ENCODE peak calls at places on chromosomes 16 and 17, in nine cellular contexts. E is neural progenitor cell; G is CD4-positive, alpha-beta T cell; A is sigmoid colon; Z is AG09319; H is activated B cell treated with CpG ODN at 0.5 μM for 24 hours; M is dorsolateral prefrontal cortex; U is AG04449; C is left ventricle myocardium inferior. O is an unnamed sample.

GRCh38 chr16:54974391-54974790 is 43.7 kb downstream of the IRX5 start:
- DNase-seq in H (no peak), U (no peak), A (no peak), C (no peak), G (no peak), M (no peak), E (no peak), Z (no peak), O (no peak)

GRCh38 chr17:50256826-50257573 is 17.3 kb upstream of the TMEM92 start:
- DNase-seq in M (no peak), U (no peak), A (no peak), H (no peak), E (no peak), C (no peak), G (no peak), Z (no peak), O (no peak)

GRCh38 chr16:76970087-76970744 is 220.8 kb upstream of the MON1B start:
- DNase-seq in U (no peak), H (no peak), Z (no peak), C (no peak), A (no peak), M (no peak), E (no peak), G (no peak), O (no peak)

GRCh38 chr17:72719582-72720493 is 372.6 kb downstream of the SLC39A11 start:
- DNase-seq in G (peak), A (no peak), H (no peak), M (no peak), Z (no peak), C (no peak), U (no peak), E (no peak), O (no peak)

GRCh38 chr17:50618941-50619340 is 15.7 kb upstream of the ABCC3 start:
- DNase-seq in C (no peak), M (no peak), E (no peak), H (no peak), A (no peak), G (no peak), U (no peak), Z (no peak), O (peak)

GRCh38 chr17:40303009-40303657 is 5.8 kb upstream of the RARA start:
- DNase-seq in U (no peak), G (peak), M (no peak), Z (peak), C (no peak), E (peak), H (no peak), A (no peak), O (peak)

GRCh38 chr17:36936455-36936934 is 780 bp upstream of the LHX1 start:
- DNase-seq in A (no peak), H (no peak), C (no peak), Z (no peak), E (peak), U (no peak), G (no peak), M (peak), O (no peak)

GRCh38 chr16:81774348-81774747 is 4.7 kb upstream of the PLCG2 start:
- DNase-seq in G (no peak), C (no peak), E (no peak), Z (no peak), M (no peak), H (peak), U (no peak), A (no peak), O (no peak)

GRCh38 chr17:78717431-78717980 is 64.6 kb downstream of the CYTH1 start:
- DNase-seq in Z (no peak), G (no peak), U (no peak), E (no peak), H (no peak), A (peak), C (no peak), M (peak), O (no peak)

GRCh38 chr17:47281246-47281645 is 27.6 kb downstream of the ITGB3 start:
- DNase-seq in C (no peak), G (no peak), A (no peak), U (no peak), Z (no peak), E (no peak), H (no peak), M (no peak), O (no peak)

GRCh38 chr16:4501071-4501478 is 24.9 kb downstream of the HMOX2 start:
- DNase-seq in M (no peak), C (no peak), U (no peak), G (no peak), H (no peak), A (no peak), E (peak), Z (no peak), O (no peak)

GRCh38 chr17:56592487-56593072 is 919 bp upstream of the NOG start:
- DNase-seq in H (peak), G (peak), M (peak), E (peak), U (no peak), A (no peak), C (peak), Z (no peak), O (no peak)

GRCh38 chr17:78806451-78806850 is 24.4 kb upstream of the CYTH1 start:
- DNase-seq in E (no peak), C (no peak), Z (no peak), G (peak), H (no peak), A (no peak), U (no peak), M (no peak), O (peak)

GRCh38 chr17:81329927-81330883 is 35.1 kb upstream of the SLC38A10 start:
- DNase-seq in G (no peak), Z (no peak), A (no peak), E (peak), C (no peak), U (no peak), H (no peak), M (no peak), O (no peak)

GRCh38 chr17:77474292-77474988 is 333.7 kb downstream of the SEC14L1 start:
- DNase-seq in E (no peak), A (peak), M (peak), Z (no peak), U (no peak), G (no peak), H (no peak), C (no peak), O (no peak)

GRCh38 chr17:9696279-9697044 is 51.1 kb downstream of the USP43 start:
- DNase-seq in C (no peak), H (no peak), Z (no peak), U (no peak), A (no peak), M (no peak), G (no peak), E (no peak), O (no peak)
- TF ChIP-seq CTCF in C (no peak), H (no peak), Z (no peak), U (no peak), A (no peak), M (no peak), G (no peak), E (no peak), O (no peak)

GRCh38 chr16:49586466-49586865 is 212.9 kb downstream of the C16orf78 start:
- DNase-seq in U (no peak), M (peak), A (no peak), H (no peak), G (no peak), Z (no peak), C (no peak), E (no peak), O (no peak)
- TF ChIP-seq CTCF in U (no peak), M (no peak), A (no peak), H (no peak), G (no peak), Z (no peak), C (no peak), E (no peak), O (no peak)

DNA sequence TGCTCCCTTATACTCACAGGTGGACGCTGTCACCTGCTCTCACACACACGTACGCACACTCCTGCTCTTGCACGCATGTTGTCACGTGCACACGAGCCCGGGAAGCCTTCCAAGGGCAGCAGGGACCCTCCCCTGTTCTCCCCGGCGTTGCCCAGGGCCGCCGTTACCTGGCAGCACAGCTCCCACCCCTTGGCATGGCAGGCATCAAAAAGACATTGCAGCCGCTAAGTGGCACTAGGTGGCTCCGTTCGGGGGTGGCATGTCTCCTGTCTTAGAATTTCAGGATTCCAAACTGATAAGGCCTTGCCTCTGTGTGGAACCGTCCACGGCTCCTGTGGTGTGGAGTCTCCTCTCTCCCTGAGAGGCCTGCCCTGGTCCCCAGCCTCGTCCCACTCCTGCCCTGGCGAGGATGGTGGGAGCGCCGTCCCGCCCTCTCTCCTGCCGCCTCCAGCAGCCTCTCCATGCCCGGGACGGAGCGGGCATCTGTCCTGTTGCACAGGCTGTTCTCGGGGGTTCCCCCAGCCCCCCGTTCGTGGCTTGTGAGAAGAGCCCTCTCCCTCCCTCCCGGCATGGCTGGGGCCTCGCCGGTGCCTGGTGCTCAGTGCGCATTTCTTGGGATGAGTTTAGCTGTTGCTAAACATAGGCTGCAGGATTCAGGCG is 126.7 kb upstream of the GSE1 start:
- DNase-seq in A (no peak), C (no peak), Z (no peak), E (no peak), M (peak), G (no peak), U (no peak), H (no peak), O (no peak)
- TF ChIP-seq CTCF in A (no peak), C (no peak), Z (no peak), E (no peak), M (no peak), G (no peak), U (no peak), H (no peak), O (no peak)

DNA sequence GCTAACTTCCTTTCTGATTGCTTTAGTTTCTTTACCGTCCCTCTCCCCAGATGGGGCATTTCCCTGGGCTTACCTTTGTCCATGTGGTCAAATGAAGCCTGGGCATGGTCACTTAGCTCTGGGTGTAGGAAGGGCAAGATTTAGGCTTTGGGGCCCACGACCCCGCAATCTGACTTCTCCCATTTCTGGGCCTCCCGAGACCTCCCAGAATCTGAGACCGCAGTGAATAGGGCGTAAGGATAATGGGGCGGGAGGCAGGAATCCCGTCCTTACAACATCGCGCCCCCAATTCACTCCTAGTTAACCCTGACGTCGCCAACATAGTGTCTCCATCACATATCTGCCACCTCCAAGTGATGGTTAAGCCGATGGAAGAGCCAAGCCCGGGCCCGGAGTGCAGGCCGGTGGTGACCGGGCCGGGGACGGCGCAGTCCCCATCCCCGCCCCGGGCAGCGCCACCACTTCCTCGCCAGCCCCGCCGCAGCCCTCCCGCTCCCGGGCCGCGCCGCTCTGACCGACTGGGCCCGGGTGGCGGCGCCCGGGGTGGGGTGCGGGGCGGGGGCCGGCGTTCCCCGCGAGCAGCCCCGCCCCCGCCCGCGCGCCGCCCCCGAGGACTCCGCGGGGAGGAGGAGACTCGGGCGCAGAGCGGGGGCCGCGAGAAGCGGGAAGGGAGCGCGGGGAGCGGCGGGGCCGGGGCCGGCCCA is at the start of gene RHBDL3:
- DNase-seq in U (no peak), M (peak), H (peak), Z (no peak), A (no peak), C (peak), G (no peak), E (peak), O (no peak)
- TF ChIP-seq CTCF in U (no peak), M (no peak), H (no peak), Z (no peak), A (no peak), C (no peak), G (no peak), E (no peak), O (no peak)

GRCh38 chr17:45172541-45173286 is 11.0 kb downstream of the HEXIM2 start:
- DNase-seq in Z (peak), M (peak), U (no peak), E (peak), H (peak), A (peak), G (peak), C (peak), O (no peak)
- TF ChIP-seq CTCF in Z (no peak), M (peak), U (no peak), E (no peak), H (no peak), A (no peak), G (peak), C (peak), O (no peak)